ENCODE peak calls at places on chromosome 17, in seven cellular contexts. X is H1, P is SK-N-SH, E is HCT116, T is K562, A is GM12878, K is HepG2. G is an unnamed sample.

GRCh38 chr17:4823373-4824089 is 9.6 kb upstream of the MINK1 start:
- DNase-seq in X (no peak), P (no peak), E (no peak), T (no peak), A (no peak), K (no peak), G (no peak)

GRCh38 chr17:48579738-48580543 is 1.8 kb upstream of the HOXB4 start:
- DNase-seq in X (no peak), P (no peak), E (no peak), T (peak), A (no peak), K (no peak), G (no peak)

GRCh38 chr17:28317099-28317964 is 1.7 kb upstream of the TMEM97 start:
- DNase-seq in X (no peak), P (peak), E (no peak), T (peak), A (no peak), K (no peak), G (no peak)

GRCh38 chr17:8837438-8838075 is 29.9 kb downstream of the PIK3R6 start:
- DNase-seq in X (peak), P (no peak), E (no peak), T (no peak), A (no peak), K (no peak), G (no peak)

GRCh38 chr17:3647769-3648540 is 11.4 kb downstream of the CTNS start:
- DNase-seq in X (peak), P (peak), E (peak), T (peak), A (no peak), K (peak), G (peak)

GRCh38 chr17:3956983-3957382 is 7.3 kb downstream of the ATP2A3 start:
- DNase-seq in X (no peak), P (no peak), E (no peak), T (no peak), A (no peak), K (no peak), G (no peak)

GRCh38 chr17:76382803-76383644 is 1.4 kb upstream of the SPHK1 start:
- DNase-seq in X (peak), P (peak), E (no peak), T (peak), A (no peak), K (peak), G (peak)

GRCh38 chr17:3385869-3386816 is at the start of gene OR3A2:
- DNase-seq in X (no peak), P (no peak), E (no peak), T (no peak), A (no peak), K (no peak), G (no peak)

GRCh38 chr17:71501716-71502115 is 619.1 kb upstream of the SOX9 start:
- DNase-seq in X (no peak), P (no peak), E (no peak), T (no peak), A (no peak), K (no peak), G (no peak)

GRCh38 chr17:12231027-12231682 is 210.5 kb downstream of the MAP2K4 start:
- DNase-seq in X (no peak), P (no peak), E (no peak), T (no peak), A (no peak), K (no peak), G (no peak)
- TF ChIP-seq JUND in X (no peak), P (no peak), E (no peak), T (no peak), A (no peak), K (no peak), G (no peak)

DNA sequence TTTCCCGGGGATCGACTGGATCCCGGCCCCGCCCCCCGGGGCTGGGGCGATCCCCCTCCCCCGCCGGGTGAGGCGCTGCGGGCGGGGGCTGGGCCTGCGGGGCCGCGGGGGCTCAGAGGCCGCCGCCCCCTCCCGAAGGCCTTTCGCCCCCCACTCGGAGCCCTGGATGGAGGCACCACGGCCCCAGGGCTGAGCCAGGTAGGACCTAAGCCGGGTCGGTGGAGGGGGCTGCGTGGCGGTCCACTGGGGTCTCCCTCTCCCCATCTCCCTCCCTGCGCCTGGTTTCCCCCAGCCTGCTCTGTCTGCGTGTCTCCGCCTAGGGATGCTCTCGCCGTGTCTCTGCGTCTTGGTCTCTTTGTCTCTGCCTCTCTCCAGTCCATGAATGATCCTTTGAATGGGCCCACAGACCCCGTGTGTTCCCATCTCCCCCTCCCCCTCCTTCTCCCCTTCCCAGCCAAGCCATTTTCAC is 1.6 kb upstream of the TMEM256 start:
- DNase-seq in X (peak), P (peak), E (no peak), T (no peak), A (no peak), K (no peak), G (no peak)
- TF ChIP-seq JUND in X (no peak), P (no peak), E (no peak), T (no peak), A (no peak), K (no peak), G (no peak)

DNA sequence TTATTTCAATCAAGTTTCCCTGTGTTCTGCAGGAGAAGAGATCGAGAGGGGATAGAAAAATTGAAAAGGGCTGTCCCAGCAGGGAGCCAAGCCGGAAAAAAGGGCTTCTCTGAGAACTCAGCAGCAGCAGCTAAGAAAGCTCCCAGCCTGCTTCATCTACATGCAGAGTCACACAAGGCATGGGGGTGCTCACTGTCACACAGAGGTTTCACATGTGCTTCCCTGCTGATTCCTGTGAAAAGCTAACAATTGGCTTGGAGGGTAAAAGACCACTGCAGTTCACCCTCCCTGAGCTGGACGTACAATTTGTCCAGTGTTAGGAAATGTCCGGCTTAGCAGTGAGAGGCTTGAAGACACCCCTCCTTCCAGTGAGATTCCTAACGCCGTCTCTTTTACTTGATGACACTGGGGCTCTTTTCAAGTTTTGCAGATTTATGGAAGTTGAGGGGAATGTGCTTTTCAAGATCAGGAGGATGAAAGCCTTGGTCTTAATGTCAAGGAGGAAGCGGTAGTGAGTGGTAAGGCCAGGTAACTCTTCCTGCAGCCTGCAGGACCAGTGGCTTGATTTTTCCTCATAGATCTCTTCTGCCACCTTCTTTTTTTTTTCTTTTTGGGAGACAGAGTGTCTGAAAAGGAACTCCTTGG is 85.6 kb downstream of the WNT3 start:
- DNase-seq in X (peak), P (no peak), E (no peak), T (no peak), A (no peak), K (no peak), G (no peak)
- TF ChIP-seq JUND in X (peak), P (no peak), E (no peak), T (no peak), A (no peak), K (no peak), G (no peak)

GRCh38 chr17:57165754-57166153 is 80.7 kb downstream of the AKAP1 start:
- DNase-seq in X (no peak), P (no peak), E (no peak), T (no peak), A (no peak), K (no peak), G (no peak)

GRCh38 chr17:57164814-57165213 is 79.8 kb downstream of the AKAP1 start:
- DNase-seq in X (no peak), P (no peak), E (no peak), T (no peak), A (no peak), K (no peak), G (peak)

GRCh38 chr17:57170866-57171265 is 85.5 kb upstream of the MSI2 start:
- DNase-seq in X (no peak), P (no peak), E (no peak), T (no peak), A (no peak), K (no peak), G (no peak)

DNA sequence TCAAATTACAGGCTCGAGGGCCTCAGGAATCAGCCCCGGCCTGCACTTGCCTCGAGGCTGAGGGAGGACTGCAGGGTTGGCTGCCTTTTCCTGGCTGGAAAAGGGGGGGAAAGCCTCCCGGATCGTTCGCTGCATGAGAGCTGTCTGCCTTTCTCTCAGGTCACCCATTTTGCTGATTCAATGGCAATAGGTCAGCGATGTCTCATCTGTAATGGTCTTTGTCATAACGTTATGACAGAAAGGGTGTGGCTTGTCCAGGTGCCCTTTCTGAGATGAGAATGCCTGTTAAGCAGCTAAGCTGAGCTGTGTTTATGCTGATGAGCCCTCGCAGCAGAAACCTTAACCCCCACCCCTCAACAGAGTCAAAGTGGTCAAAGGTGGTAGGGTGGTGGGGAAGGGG is 81.8 kb downstream of the AKAP1 start:
- DNase-seq in X (no peak), P (no peak), E (peak), T (no peak), A (no peak), K (no peak), G (no peak)
- TF ChIP-seq JUND in X (no peak), P (no peak), E (no peak), T (no peak), A (no peak), K (no peak), G (no peak)

GRCh38 chr17:42276359-42276608 is at the start of gene STAT5B:
- DNase-seq in X (peak), P (peak), E (no peak), T (peak), A (no peak), K (no peak), G (peak)
- TF ChIP-seq JUND in X (no peak), P (no peak), E (no peak), T (no peak), A (no peak), K (no peak), G (no peak)

DNA sequence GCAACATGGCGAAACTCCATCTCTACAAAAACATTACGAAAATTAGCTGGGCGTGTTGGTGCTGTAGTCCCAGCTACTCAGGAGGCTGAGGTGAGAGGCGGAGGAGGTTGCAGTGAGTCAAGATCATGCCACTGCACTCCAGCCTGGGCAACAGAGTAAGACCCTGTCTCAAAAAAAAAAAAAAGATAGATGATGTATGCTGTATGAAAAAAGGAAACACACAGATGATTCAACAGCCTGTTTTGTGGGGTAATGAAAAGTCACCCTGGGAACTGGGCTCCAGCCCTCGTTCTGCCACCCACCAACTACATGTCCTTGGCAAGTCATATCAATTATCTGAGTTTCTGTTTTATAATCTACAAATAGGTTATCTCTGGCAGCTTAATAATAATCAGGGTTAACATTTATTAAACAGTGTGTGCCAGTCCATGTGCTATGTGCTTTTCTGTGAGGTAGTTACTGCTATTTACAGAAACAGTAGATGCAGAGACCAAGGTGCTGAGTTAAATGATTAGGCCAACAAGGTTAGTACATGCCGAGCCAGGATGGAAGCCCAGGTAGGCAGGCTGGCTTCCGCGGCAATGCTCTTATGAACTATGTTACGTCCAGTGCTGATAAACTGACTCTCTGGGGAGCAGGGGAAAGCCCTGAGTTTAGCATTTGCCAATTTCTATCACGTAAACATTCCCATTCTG is 1.1 kb downstream of the G6PC1 start:
- DNase-seq in X (no peak), P (no peak), E (no peak), T (no peak), A (no peak), K (no peak), G (no peak)
- TF ChIP-seq JUND in X (no peak), P (no peak), E (no peak), T (no peak), A (no peak), K (no peak), G (no peak)

DNA sequence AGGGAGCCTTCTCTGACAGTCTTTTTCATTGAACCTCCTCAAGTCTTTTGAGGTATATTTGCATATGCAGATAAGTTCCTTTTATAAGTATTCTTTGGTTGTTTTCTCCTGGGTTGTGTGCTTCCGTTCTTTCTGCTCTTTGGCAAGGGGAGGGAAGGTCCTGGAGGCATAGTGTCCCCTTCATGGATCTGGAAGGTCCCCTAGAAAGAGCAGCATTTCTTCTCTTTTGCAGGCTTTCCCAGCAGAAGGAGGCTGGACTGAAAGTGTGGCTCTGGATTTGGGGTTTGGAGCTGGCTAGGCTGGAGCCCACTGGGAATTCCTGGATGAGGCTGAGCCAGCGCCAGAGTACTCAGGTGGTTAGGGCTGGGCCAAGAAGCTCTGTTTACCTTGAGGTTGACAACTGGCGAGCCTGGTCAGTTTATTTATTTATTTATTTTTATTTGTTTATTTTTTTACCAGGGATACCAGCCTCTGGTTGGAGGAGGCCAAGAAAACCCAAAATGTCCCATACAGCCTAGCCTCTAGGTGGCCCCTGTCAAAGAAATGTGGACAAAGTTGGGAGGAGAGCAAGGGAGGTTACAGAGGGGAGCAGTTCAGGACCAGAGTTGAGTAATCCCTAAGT is 5.4 kb upstream of the TOP2A start:
- DNase-seq in X (peak), P (no peak), E (peak), T (peak), A (no peak), K (no peak), G (peak)
- TF ChIP-seq JUND in X (no peak), P (no peak), E (peak), T (no peak), A (no peak), K (no peak), G (no peak)

GRCh38 chr17:64406321-64407200 is 15.9 kb upstream of the PECAM1 start:
- DNase-seq in X (no peak), P (no peak), E (no peak), T (peak), A (no peak), K (peak), G (no peak)
- TF ChIP-seq JUND in X (no peak), P (no peak), E (no peak), T (no peak), A (no peak), K (peak), G (no peak)